ENCODE peak calls at places on chromosome 10, in six cellular contexts. O, M, I, N, H and P are unnamed samples.
A peak's percentile ranks its signal among the peaks of the same experiment; 100 is the strongest.

GRCh38 chr10:15863733-15864132 is 3.4 kb upstream of the MINDY3 start:
- DNase-seq in N (no peak), I (no peak), M (no peak), H (no peak), O (no peak), P (no peak)

GRCh38 chr10:87045434-87045938 is 25.4 kb downstream of the FAM25A start:
- DNase-seq in M (no peak), N (no peak), I (no peak), H (no peak), O (no peak), P (no peak)

GRCh38 chr10:95268438-95268837 is 22.4 kb downstream of the PDLIM1 start:
- DNase-seq in M (no peak), H (peak; percentile 87), O (peak; percentile 35), N (peak; percentile 53), I (peak; percentile 97), P (no peak)

GRCh38 chr10:97123713-97124112 is 62.0 kb downstream of the SLIT1 start:
- DNase-seq in I (no peak), N (no peak), M (no peak), O (no peak), H (no peak), P (no peak)

GRCh38 chr10:97075961-97076525 is 109.7 kb downstream of the SLIT1 start:
- DNase-seq in O (no peak), I (no peak), H (no peak), M (no peak), N (peak; percentile 53), P (no peak)

GRCh38 chr10:97153276-97153850 is 32.4 kb downstream of the SLIT1 start:
- DNase-seq in I (no peak), N (peak; percentile 79), H (no peak), O (no peak), M (no peak), P (no peak)

GRCh38 chr10:4688620-4689019 is 137.4 kb upstream of the AKR1E2 start:
- DNase-seq in N (no peak), I (peak; percentile 23), O (no peak), H (no peak), M (no peak), P (no peak)

GRCh38 chr10:70206762-70207161 is 26.5 kb downstream of the PPA1 start:
- DNase-seq in O (no peak), I (no peak), M (no peak), N (no peak), H (no peak), P (no peak)

DNA sequence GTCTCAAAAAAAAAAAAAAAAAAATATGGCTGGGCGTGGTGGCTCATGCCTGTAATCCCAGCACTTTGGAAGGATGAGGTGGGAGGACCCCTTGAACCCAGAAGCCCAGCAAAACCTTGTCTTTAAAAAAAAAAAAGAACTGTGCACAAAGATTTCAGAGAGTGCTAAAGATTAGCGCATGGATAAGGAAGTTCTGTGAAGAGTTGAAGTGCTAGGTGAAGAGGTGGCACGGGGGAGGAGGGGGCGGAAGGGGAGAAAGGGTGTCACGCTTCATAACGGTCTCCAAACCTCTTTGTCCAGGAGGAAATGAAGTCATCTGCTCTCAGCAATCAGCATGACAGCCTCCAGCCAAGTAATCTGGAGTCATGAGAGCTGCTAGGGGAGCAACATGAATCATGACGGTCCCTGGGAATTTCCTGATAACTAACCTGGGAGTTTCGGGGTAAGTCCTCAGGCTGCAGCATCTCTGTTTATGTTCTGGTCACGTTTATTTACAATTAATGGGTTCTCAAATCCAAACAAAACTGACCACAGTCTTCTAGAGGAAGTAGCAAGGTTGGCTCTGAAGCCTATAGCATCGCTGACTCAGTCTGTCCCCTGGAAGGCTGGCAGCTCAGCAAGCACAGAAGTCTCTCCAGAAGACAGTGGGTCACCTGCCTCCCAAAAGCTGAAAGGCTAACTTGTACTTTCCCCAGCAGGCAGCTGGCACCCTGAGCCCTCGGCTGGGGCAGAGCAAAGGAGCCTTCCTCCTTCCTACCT is 1.9 kb upstream of the PLAU start:
- DNase-seq in H (peak; percentile 98), M (no peak), I (peak; percentile 94), N (no peak), O (no peak), P (no peak)
- H3K4me3 ChIP-seq in H (no peak overlapping the region), M (no peak overlapping the region), I (no peak overlapping the region), N (peak overlapping the region; percentile 9), O (no peak overlapping the region), P (no peak overlapping the region)

GRCh38 chr10:995559-995926 is 7.3 kb downstream of the GTPBP4 start:
- DNase-seq in N (no peak), I (no peak), O (no peak), M (no peak), H (no peak), P (no peak)

GRCh38 chr10:996031-996430 is 7.8 kb downstream of the GTPBP4 start:
- DNase-seq in N (no peak), I (no peak), O (no peak), H (no peak), M (no peak), P (no peak)

GRCh38 chr10:990808-991207 is 2.6 kb downstream of the GTPBP4 start:
- DNase-seq in N (no peak), I (no peak), O (no peak), H (no peak), M (no peak), P (no peak)

GRCh38 chr10:994836-995558 is 6.8 kb downstream of the GTPBP4 start:
- DNase-seq in H (no peak), O (no peak), M (no peak), N (no peak), I (no peak), P (no peak)

DNA sequence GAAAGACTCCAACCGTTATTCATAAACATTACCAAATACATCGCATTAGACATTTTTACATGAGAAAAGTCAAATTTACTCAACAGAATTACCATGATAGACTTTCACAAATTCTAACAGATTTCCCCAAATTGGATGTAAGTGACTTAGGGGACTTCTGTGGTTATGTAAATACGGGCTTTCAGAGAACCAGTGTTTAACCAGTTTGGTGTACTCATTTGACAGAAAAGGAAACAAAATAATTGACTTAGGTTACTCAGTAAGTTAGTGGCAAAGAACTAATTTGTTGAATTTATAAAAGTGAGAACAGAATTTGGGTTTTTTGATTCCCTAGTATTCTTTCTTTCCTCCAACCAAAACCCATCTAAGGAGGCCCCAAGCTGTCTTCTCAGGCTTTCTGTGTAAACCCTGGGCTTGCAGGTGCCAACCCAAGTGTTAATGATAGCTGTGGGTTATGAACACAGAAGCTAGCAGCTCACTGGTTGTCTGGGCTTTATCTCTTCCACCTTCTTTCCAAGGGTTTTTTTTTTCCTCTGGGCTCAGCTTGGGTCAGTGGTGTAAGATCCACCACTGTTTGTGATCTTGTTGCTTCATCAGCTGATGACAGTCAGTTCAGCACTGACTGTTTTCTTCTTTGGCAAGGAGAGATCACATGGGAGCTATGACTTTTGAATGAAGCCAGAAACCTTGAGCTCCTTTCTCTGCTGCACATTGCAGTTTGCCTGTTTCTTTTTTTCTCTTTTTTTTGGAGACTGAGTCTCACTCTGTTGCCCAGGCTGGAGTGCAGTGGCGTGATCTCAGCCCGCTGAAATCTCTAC is 4.5 kb downstream of the GTPBP4 start:
- DNase-seq in N (no peak), H (no peak), I (no peak), O (no peak), M (no peak), P (no peak)
- H3K9ac ChIP-seq in N (no peak overlapping the region), H (no peak overlapping the region), I (no peak overlapping the region), O (no peak overlapping the region), M (no peak overlapping the region), P (no peak overlapping the region)

GRCh38 chr10:1063232-1063862 is 7.2 kb downstream of the WDR37 start:
- DNase-seq in M (no peak), N (no peak), I (no peak), O (no peak), H (no peak), P (no peak)

GRCh38 chr10:1058017-1058416 is 1.8 kb downstream of the WDR37 start:
- DNase-seq in O (no peak), H (no peak), N (no peak), I (no peak), M (no peak), P (no peak)

GRCh38 chr10:1059902-1060301 is 3.7 kb downstream of the WDR37 start:
- DNase-seq in O (no peak), N (no peak), I (no peak), M (no peak), H (no peak), P (no peak)

GRCh38 chr10:1064172-1064571 is 8.0 kb downstream of the WDR37 start:
- DNase-seq in H (no peak), N (no peak), I (no peak), M (no peak), O (no peak), P (no peak)

DNA sequence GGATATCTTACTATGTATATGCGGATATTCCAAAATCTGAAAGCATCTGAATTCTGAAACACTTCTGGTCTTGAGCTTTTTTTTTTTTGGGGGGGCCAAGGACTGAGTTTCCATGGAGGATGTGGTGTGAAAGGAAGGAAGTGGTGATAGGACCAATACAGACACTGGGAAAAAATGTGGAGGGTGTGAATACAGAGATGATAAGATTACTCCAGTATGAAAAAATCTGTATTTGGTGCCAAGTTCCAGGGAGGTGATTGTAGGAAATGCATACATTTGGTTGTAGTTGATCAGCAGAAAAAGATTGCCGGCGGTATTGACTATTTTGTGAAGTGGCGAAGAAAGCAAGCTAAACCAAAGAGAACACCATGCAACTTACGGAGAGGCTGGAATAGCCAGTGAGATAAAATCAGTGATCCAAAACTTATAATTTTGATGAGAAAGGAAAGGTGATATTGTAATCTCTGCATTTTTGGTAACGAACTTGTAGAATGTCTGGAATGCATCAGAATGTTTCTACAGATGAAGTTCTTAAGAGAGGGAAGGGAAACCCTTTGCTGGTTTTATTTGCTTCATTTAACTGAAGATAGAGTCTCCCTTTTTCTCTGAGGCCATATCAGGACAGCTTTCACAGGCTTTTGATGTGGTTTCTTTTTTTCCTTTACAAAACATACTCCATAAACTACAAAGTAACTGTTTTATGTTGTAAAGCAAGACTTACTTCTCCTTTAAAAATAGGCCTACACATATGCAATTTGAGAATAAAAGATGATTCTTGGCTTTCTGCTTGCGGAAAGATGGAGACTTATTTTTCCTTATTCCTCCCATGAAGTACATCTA is 6.0 kb downstream of the WDR37 start:
- DNase-seq in O (no peak), N (no peak), M (no peak), H (peak; percentile 88), I (peak; percentile 71), P (no peak)
- H3K4me3 ChIP-seq in O (no peak overlapping the region), N (no peak overlapping the region), M (no peak overlapping the region), H (no peak overlapping the region), I (peak overlapping the region; percentile 27), P (no peak overlapping the region)

GRCh38 chr10:7409045-7409731 is 1.6 kb downstream of the SFMBT2 start:
- DNase-seq in O (peak; percentile 41), I (no peak), M (no peak), N (peak; percentile 74), H (peak; percentile 18), P (no peak)

GRCh38 chr10:7409732-7410168 is 1.1 kb downstream of the SFMBT2 start:
- DNase-seq in O (peak; percentile 26), N (peak; percentile 52), I (no peak), M (no peak), H (peak; percentile 4), P (no peak)

GRCh38 chr10:7408003-7408493 is 2.8 kb downstream of the SFMBT2 start:
- DNase-seq in M (no peak), O (peak; percentile 64), I (peak; percentile 12), H (peak; percentile 51), N (no peak), P (no peak)

GRCh38 chr10:7407368-7408002 is 3.3 kb downstream of the SFMBT2 start:
- DNase-seq in N (no peak), M (no peak), O (peak; percentile 20), H (peak; percentile 17), I (peak; percentile 13), P (no peak)

DNA sequence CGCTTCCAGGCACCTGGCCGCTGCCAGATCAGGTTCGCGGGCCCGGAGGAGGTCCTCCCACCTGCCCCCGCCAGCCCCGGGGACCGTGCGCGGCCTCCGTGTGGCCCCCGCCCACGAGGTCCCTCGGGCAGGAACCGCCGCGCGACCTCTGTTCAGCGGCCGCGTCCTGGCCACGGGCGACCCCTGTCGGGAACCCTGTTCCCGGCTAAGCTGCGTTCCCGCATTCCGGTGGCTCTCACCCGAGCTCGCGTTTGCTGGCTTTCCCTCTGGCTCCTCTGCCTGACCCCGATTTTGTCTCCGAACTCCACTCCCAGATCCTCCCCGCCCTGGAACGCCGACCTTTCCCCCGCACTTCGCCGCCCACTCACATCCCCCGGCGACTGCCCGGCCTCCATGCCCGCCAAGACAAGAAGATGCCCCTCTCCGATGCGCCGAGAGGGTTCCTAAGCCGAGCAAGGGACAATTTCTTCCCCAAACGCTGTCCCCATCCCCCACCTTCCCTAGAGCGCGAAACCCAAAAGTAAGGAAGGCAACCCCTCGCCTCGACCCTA is 2.3 kb downstream of the SFMBT2 start:
- DNase-seq in O (peak; percentile 83), H (peak; percentile 44), M (no peak), N (peak; percentile 90), I (peak; percentile 16), P (no peak)
- H3K9ac ChIP-seq in O (no peak overlapping the region), H (peak overlapping the region; percentile 16), M (peak overlapping the region; percentile 84), N (no peak overlapping the region), I (no peak overlapping the region), P (peak overlapping the region; percentile 77)